ENCODE peak calls at places on chromosomes 5 and 9, in six cellular contexts. One of them, this sample, is unnamed.
A peak's percentile ranks its signal among the peaks of the same experiment; 100 is the strongest.

GRCh38 chr9:110921705-110922104 is 116.6 kb downstream of the LPAR1 start:
- DNase-seq in mesenchymal stem cell: no peak
- DNase-seq in mesendoderm: no peak
- DNase-seq in neuronal stem cell: no peak
- DNase-seq in IMR-90: no peak
- DNase-seq in H9: no peak
- DNase-seq in this sample: no peak

GRCh38 chr9:12695474-12695873 is 2.3 kb downstream of the TYRP1 start:
- DNase-seq in mesenchymal stem cell: no peak
- DNase-seq in mesendoderm: no peak
- DNase-seq in neuronal stem cell: no peak
- DNase-seq in IMR-90: no peak
- DNase-seq in H9: no peak
- DNase-seq in this sample: no peak

GRCh38 chr5:32274548-32275420 is 38.0 kb downstream of the MTMR12 start:
- DNase-seq in mesenchymal stem cell: peak; percentile 80
- DNase-seq in mesendoderm: peak; percentile 60
- DNase-seq in neuronal stem cell: no peak
- DNase-seq in IMR-90: peak; percentile 72
- DNase-seq in H9: no peak
- DNase-seq in this sample: no peak

GRCh38 chr9:98314381-98315066 is 59.1 kb upstream of the TBC1D2 start:
- DNase-seq in mesenchymal stem cell: peak; percentile 46
- DNase-seq in mesendoderm: peak; percentile 33
- DNase-seq in neuronal stem cell: no peak
- DNase-seq in IMR-90: peak; percentile 69
- DNase-seq in H9: no peak
- DNase-seq in this sample: no peak

GRCh38 chr5:132136906-132137305 is 63.3 kb downstream of the CSF2 start:
- DNase-seq in mesenchymal stem cell: no peak
- DNase-seq in mesendoderm: no peak
- DNase-seq in neuronal stem cell: no peak
- DNase-seq in IMR-90: peak; percentile 88
- DNase-seq in H9: no peak
- DNase-seq in this sample: no peak

GRCh38 chr9:127424669-127424986 is 446 bp downstream of the ZNF79 start:
- DNase-seq in mesenchymal stem cell: no peak
- DNase-seq in mesendoderm: no peak
- DNase-seq in neuronal stem cell: no peak
- DNase-seq in IMR-90: no peak
- DNase-seq in H9: no peak
- DNase-seq in this sample: no peak

GRCh38 chr5:39675676-39676075 is 250.9 kb upstream of the DAB2 start:
- DNase-seq in mesenchymal stem cell: peak; percentile 21
- DNase-seq in mesendoderm: no peak
- DNase-seq in neuronal stem cell: no peak
- DNase-seq in IMR-90: no peak
- DNase-seq in H9: no peak
- DNase-seq in this sample: no peak

GRCh38 chr5:2851895-2852294 is 100.4 kb upstream of the IRX2 start:
- DNase-seq in mesenchymal stem cell: no peak
- DNase-seq in mesendoderm: no peak
- DNase-seq in neuronal stem cell: no peak
- DNase-seq in IMR-90: no peak
- DNase-seq in H9: no peak
- DNase-seq in this sample: no peak

GRCh38 chr9:20611751-20612287 is 10.5 kb downstream of the MLLT3 start:
- DNase-seq in mesenchymal stem cell: peak; percentile 84
- DNase-seq in mesendoderm: peak; percentile 58
- DNase-seq in neuronal stem cell: no peak
- DNase-seq in IMR-90: peak; percentile 84
- DNase-seq in H9: no peak
- DNase-seq in this sample: no peak

GRCh38 chr9:16869961-16870605 is 387 bp downstream of the BNC2 start:
- DNase-seq in mesenchymal stem cell: no peak
- DNase-seq in mesendoderm: peak; percentile 49
- DNase-seq in neuronal stem cell: no peak
- DNase-seq in IMR-90: peak; percentile 9
- DNase-seq in H9: peak; percentile 34
- DNase-seq in this sample: peak; percentile 56

GRCh38 chr5:176738851-176739250 is 71.5 kb upstream of the UNC5A start:
- DNase-seq in mesenchymal stem cell: no peak
- DNase-seq in mesendoderm: no peak
- DNase-seq in neuronal stem cell: no peak
- DNase-seq in IMR-90: no peak
- DNase-seq in H9: peak; percentile 19
- DNase-seq in this sample: peak; percentile 44

GRCh38 chr9:133023117-133023890 is 7.5 kb upstream of the GTF3C5 start:
- DNase-seq in mesenchymal stem cell: no peak
- DNase-seq in mesendoderm: no peak
- DNase-seq in neuronal stem cell: no peak
- DNase-seq in IMR-90: no peak
- DNase-seq in H9: peak; percentile 74
- DNase-seq in this sample: no peak

GRCh38 chr5:38258319-38259061 is at the start of gene EGFLAM:
- DNase-seq in mesenchymal stem cell: peak; percentile 39
- DNase-seq in mesendoderm: peak; percentile 88
- DNase-seq in neuronal stem cell: peak; percentile 56
- DNase-seq in IMR-90: no peak
- DNase-seq in H9: peak; percentile 75
- DNase-seq in this sample: peak; percentile 43

GRCh38 chr9:13491493-13492424 is 212.3 kb upstream of the MPDZ start:
- DNase-seq in mesenchymal stem cell: no peak
- DNase-seq in mesendoderm: peak; percentile 65
- DNase-seq in neuronal stem cell: no peak
- DNase-seq in IMR-90: no peak
- DNase-seq in H9: peak; percentile 76
- DNase-seq in this sample: peak; percentile 64

GRCh38 chr5:53311661-53312060 is 168.8 kb upstream of the FST start:
- DNase-seq in mesenchymal stem cell: no peak
- DNase-seq in mesendoderm: no peak
- DNase-seq in neuronal stem cell: no peak
- DNase-seq in IMR-90: no peak
- DNase-seq in H9: no peak
- DNase-seq in this sample: no peak

GRCh38 chr9:121760571-121760970 is 109.1 kb downstream of the DAB2IP start:
- DNase-seq in mesenchymal stem cell: no peak
- DNase-seq in mesendoderm: no peak
- DNase-seq in neuronal stem cell: no peak
- DNase-seq in IMR-90: no peak
- DNase-seq in H9: no peak
- DNase-seq in this sample: no peak

GRCh38 chr5:61299254-61299653 is 32.8 kb upstream of the ZSWIM6 start:
- DNase-seq in mesenchymal stem cell: no peak
- DNase-seq in mesendoderm: no peak
- DNase-seq in neuronal stem cell: no peak
- DNase-seq in IMR-90: no peak
- DNase-seq in H9: no peak
- DNase-seq in this sample: no peak

GRCh38 chr5:80565330-80565729 is 4.8 kb downstream of the ANKRD34B start:
- DNase-seq in mesenchymal stem cell: no peak
- DNase-seq in mesendoderm: peak; percentile 31
- DNase-seq in neuronal stem cell: no peak
- DNase-seq in IMR-90: no peak
- DNase-seq in H9: no peak
- DNase-seq in this sample: no peak

GRCh38 chr5:80569961-80570786 is at the start of gene ANKRD34B:
- DNase-seq in mesenchymal stem cell: peak; percentile 28
- DNase-seq in mesendoderm: peak; percentile 76
- DNase-seq in neuronal stem cell: peak; percentile 42
- DNase-seq in IMR-90: no peak
- DNase-seq in H9: peak; percentile 86
- DNase-seq in this sample: peak; percentile 51

GRCh38 chr5:80568251-80568650 is 1.8 kb downstream of the ANKRD34B start:
- DNase-seq in mesenchymal stem cell: no peak
- DNase-seq in mesendoderm: no peak
- DNase-seq in neuronal stem cell: no peak
- DNase-seq in IMR-90: no peak
- DNase-seq in H9: no peak
- DNase-seq in this sample: no peak

GRCh38 chr5:80569086-80569960 is 757 bp downstream of the ANKRD34B start:
- DNase-seq in mesenchymal stem cell: no peak
- DNase-seq in mesendoderm: peak; percentile 22
- DNase-seq in neuronal stem cell: peak; percentile 23
- DNase-seq in IMR-90: no peak
- DNase-seq in H9: peak; percentile 53
- DNase-seq in this sample: no peak

DNA sequence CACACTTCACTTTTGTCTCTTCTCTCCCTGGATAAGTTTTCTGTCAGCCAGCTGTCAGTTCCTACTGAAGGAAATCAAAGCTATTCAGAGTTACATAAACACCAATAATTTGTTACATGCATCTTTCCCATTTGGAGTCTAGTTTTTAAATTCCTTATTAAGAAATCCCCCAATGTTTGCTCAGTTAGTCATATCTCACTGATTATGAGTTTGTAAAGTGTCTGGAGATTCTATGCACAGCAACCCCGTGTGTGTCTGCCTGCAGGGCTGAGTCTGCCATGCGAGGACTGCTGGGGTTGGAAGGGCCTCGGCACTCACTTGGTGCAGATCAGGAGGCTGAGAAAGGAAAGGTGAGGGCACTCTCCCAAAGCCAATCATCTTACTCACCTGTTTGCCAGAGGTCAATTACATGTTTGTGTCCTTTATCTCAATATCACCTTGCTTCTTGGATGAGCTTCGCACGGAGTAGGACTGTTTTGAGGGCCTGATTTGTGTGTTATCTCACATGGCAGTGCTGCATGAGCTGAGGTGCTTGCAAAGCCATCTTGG is 3.3 kb downstream of the ANKRD34B start:
- DNase-seq in mesenchymal stem cell: no peak
- DNase-seq in mesendoderm: no peak
- DNase-seq in neuronal stem cell: no peak
- DNase-seq in IMR-90: no peak
- DNase-seq in H9: no peak
- DNase-seq in this sample: no peak
- H2BK15ac ChIP-seq in mesenchymal stem cell: no peak overlapping the region
- H2BK15ac ChIP-seq in mesendoderm: no peak overlapping the region
- H2BK15ac ChIP-seq in neuronal stem cell: no peak overlapping the region
- H2BK15ac ChIP-seq in IMR-90: no peak overlapping the region
- H2BK15ac ChIP-seq in H9: no peak overlapping the region
- H2BK15ac ChIP-seq in this sample: no peak overlapping the region

GRCh38 chr9:126126012-126126411 is 200.6 kb upstream of the MVB12B start:
- DNase-seq in mesenchymal stem cell: no peak
- DNase-seq in mesendoderm: no peak
- DNase-seq in neuronal stem cell: no peak
- DNase-seq in IMR-90: no peak
- DNase-seq in H9: no peak
- DNase-seq in this sample: peak; percentile 30
- H2BK15ac ChIP-seq in mesenchymal stem cell: peak overlapping the region; percentile 41
- H2BK15ac ChIP-seq in mesendoderm: no peak overlapping the region
- H2BK15ac ChIP-seq in neuronal stem cell: no peak overlapping the region
- H2BK15ac ChIP-seq in IMR-90: no peak overlapping the region
- H2BK15ac ChIP-seq in H9: no peak overlapping the region
- H2BK15ac ChIP-seq in this sample: no peak overlapping the region

GRCh38 chr5:59177644-59178043 is 594.8 kb downstream of the RAB3C start:
- DNase-seq in mesenchymal stem cell: no peak
- DNase-seq in mesendoderm: no peak
- DNase-seq in neuronal stem cell: no peak
- DNase-seq in IMR-90: no peak
- DNase-seq in H9: no peak
- DNase-seq in this sample: no peak
- H2BK15ac ChIP-seq in mesenchymal stem cell: no peak overlapping the region
- H2BK15ac ChIP-seq in mesendoderm: no peak overlapping the region
- H2BK15ac ChIP-seq in neuronal stem cell: no peak overlapping the region
- H2BK15ac ChIP-seq in IMR-90: no peak overlapping the region
- H2BK15ac ChIP-seq in H9: no peak overlapping the region
- H2BK15ac ChIP-seq in this sample: no peak overlapping the region

GRCh38 chr5:149355688-149356087 is 2.2 kb upstream of the PCYOX1L start:
- DNase-seq in mesenchymal stem cell: no peak
- DNase-seq in mesendoderm: no peak
- DNase-seq in neuronal stem cell: no peak
- DNase-seq in IMR-90: no peak
- DNase-seq in H9: no peak
- DNase-seq in this sample: no peak

GRCh38 chr5:149358294-149358651 is 427 bp downstream of the PCYOX1L start:
- DNase-seq in mesenchymal stem cell: no peak
- DNase-seq in mesendoderm: no peak
- DNase-seq in neuronal stem cell: no peak
- DNase-seq in IMR-90: no peak
- DNase-seq in H9: no peak
- DNase-seq in this sample: no peak

GRCh38 chr5:149357370-149358293 is at the start of gene PCYOX1L:
- DNase-seq in mesenchymal stem cell: peak; percentile 97
- DNase-seq in mesendoderm: peak; percentile 99
- DNase-seq in neuronal stem cell: peak; percentile 92
- DNase-seq in IMR-90: peak; percentile 93
- DNase-seq in H9: peak; percentile 98
- DNase-seq in this sample: peak; percentile 99

GRCh38 chr5:149358818-149359217 is 972 bp downstream of the PCYOX1L start:
- DNase-seq in mesenchymal stem cell: peak; percentile 34
- DNase-seq in mesendoderm: no peak
- DNase-seq in neuronal stem cell: no peak
- DNase-seq in IMR-90: peak; percentile 58
- DNase-seq in H9: no peak
- DNase-seq in this sample: no peak

GRCh38 chr5:149356391-149356790 is 1.5 kb upstream of the PCYOX1L start:
- DNase-seq in mesenchymal stem cell: no peak
- DNase-seq in mesendoderm: no peak
- DNase-seq in neuronal stem cell: no peak
- DNase-seq in IMR-90: no peak
- DNase-seq in H9: no peak
- DNase-seq in this sample: no peak
- H2BK15ac ChIP-seq in mesenchymal stem cell: no peak overlapping the region
- H2BK15ac ChIP-seq in mesendoderm: no peak overlapping the region
- H2BK15ac ChIP-seq in neuronal stem cell: no peak overlapping the region
- H2BK15ac ChIP-seq in IMR-90: no peak overlapping the region
- H2BK15ac ChIP-seq in H9: no peak overlapping the region
- H2BK15ac ChIP-seq in this sample: no peak overlapping the region

DNA sequence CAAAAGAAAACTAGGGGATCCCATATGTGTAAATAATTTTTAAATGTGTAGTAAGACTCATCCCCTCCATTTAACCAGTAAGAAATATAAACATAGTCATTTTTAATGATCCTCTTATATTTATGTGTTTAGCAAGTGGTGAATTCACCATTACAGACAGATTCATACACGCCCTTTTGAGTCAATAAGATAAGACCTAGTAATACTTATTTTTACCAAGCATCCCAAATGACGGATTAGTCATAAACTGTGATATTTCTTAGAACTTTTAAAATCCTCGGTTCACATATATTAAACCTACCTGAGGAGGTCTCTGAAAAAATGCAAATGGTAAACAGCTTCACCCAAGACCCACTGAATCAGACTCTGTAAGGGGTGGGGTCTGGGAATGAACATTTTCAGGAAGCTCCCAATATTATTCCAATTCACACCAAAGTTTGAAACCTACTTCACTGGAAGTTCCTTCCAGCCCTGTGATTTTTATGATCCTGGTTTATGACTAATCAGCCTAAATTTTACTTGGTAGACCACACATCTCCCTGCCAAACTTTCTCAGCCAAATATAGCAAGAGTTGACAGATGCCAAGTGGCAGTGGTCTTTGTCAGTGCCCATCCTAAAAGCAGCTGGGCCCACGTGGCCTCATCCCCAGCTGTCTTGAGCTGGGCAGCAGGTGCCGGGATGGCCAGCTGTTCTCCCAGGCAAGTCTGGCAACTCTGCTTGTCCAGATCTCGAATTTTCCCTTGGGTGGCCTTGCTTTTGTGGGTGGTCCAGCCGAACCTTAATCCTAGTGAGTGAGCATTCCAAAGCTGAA is 559.0 kb upstream of the RGMB start:
- DNase-seq in mesenchymal stem cell: no peak
- DNase-seq in mesendoderm: no peak
- DNase-seq in neuronal stem cell: no peak
- DNase-seq in IMR-90: peak; percentile 45
- DNase-seq in H9: no peak
- DNase-seq in this sample: no peak
- H2BK15ac ChIP-seq in mesenchymal stem cell: no peak overlapping the region
- H2BK15ac ChIP-seq in mesendoderm: no peak overlapping the region
- H2BK15ac ChIP-seq in neuronal stem cell: no peak overlapping the region
- H2BK15ac ChIP-seq in IMR-90: peak overlapping the region; percentile 71
- H2BK15ac ChIP-seq in H9: no peak overlapping the region
- H2BK15ac ChIP-seq in this sample: no peak overlapping the region

This sample was measured in H1.